ENCODE peak calls at places on chromosomes 4 and X, in five cellular contexts. One of them, this sample, is unnamed.

GRCh38 chr4:82898322-82899243 is 2.0 kb upstream of the THAP9 start:
- DNase-seq in GM12892: no peak
- DNase-seq in GM12878: no peak
- DNase-seq in K562: peak
- DNase-seq in HepG2: no peak
- DNase-seq in this sample: no peak

GRCh38 chrX:131830400-131831184 is 192.5 kb upstream of the STK26 start:
- DNase-seq in GM12892: no peak
- DNase-seq in GM12878: peak
- DNase-seq in K562: peak
- DNase-seq in HepG2: peak
- DNase-seq in this sample: no peak

GRCh38 chrX:94107981-94108380 is 434.0 kb downstream of the FAM133A start:
- DNase-seq in GM12892: no peak
- DNase-seq in GM12878: no peak
- DNase-seq in K562: no peak
- DNase-seq in HepG2: no peak
- DNase-seq in this sample: no peak

GRCh38 chr4:140078366-140078765 is 75.6 kb downstream of the MAML3 start:
- DNase-seq in GM12892: no peak
- DNase-seq in GM12878: no peak
- DNase-seq in K562: no peak
- DNase-seq in HepG2: no peak
- DNase-seq in this sample: no peak

GRCh38 chr4:13525606-13526281 is 18.6 kb downstream of the NKX3-2 start:
- DNase-seq in GM12892: no peak
- DNase-seq in GM12878: no peak
- DNase-seq in K562: peak
- DNase-seq in HepG2: no peak
- DNase-seq in this sample: no peak

GRCh38 chr4:176223561-176223960 is 28.2 kb upstream of the SPATA4 start:
- DNase-seq in GM12892: no peak
- DNase-seq in GM12878: no peak
- DNase-seq in K562: no peak
- DNase-seq in HepG2: no peak
- DNase-seq in this sample: no peak

GRCh38 chr4:127708985-127709384 is 21.2 kb upstream of the SLC25A31 start:
- DNase-seq in GM12892: no peak
- DNase-seq in GM12878: no peak
- DNase-seq in K562: no peak
- DNase-seq in HepG2: peak
- DNase-seq in this sample: no peak

GRCh38 chrX:14051416-14051815 is 21.7 kb upstream of the GEMIN8 start:
- DNase-seq in GM12892: no peak
- DNase-seq in GM12878: no peak
- DNase-seq in K562: no peak
- DNase-seq in HepG2: no peak
- DNase-seq in this sample: no peak

GRCh38 chr4:71050809-71051208 is 57.4 kb downstream of the DCK start:
- DNase-seq in GM12892: no peak
- DNase-seq in GM12878: no peak
- DNase-seq in K562: no peak
- DNase-seq in HepG2: no peak
- DNase-seq in this sample: no peak

GRCh38 chrX:153818571-153819397 is 11.6 kb downstream of the PDZD4 start:
- DNase-seq in GM12892: peak
- DNase-seq in GM12878: no peak
- DNase-seq in K562: peak
- DNase-seq in HepG2: no peak
- DNase-seq in this sample: peak

GRCh38 chr4:111400736-111401135 is 744.5 kb upstream of the FAM241A start:
- DNase-seq in GM12892: no peak
- DNase-seq in GM12878: no peak
- DNase-seq in K562: no peak
- DNase-seq in HepG2: no peak
- DNase-seq in this sample: no peak

GRCh38 chr4:102640669-102641068 is 120.1 kb downstream of the MANBA start:
- DNase-seq in GM12892: no peak
- DNase-seq in GM12878: no peak
- DNase-seq in K562: no peak
- DNase-seq in HepG2: no peak
- DNase-seq in this sample: no peak

GRCh38 chrX:112759512-112759911 is 79.8 kb upstream of the LHFPL1 start:
- DNase-seq in GM12892: no peak
- DNase-seq in GM12878: no peak
- DNase-seq in K562: no peak
- DNase-seq in HepG2: no peak
- DNase-seq in this sample: no peak

GRCh38 chr4:180356766-180357165 is 1886.4 kb upstream of the TENM3 start:
- DNase-seq in GM12892: no peak
- DNase-seq in GM12878: no peak
- DNase-seq in K562: no peak
- DNase-seq in HepG2: no peak
- DNase-seq in this sample: no peak

GRCh38 chrX:21932277-21932996 is 8.1 kb upstream of the SMS start:
- DNase-seq in GM12892: no peak
- DNase-seq in GM12878: no peak
- DNase-seq in K562: no peak
- DNase-seq in HepG2: peak
- DNase-seq in this sample: no peak

GRCh38 chr4:53346920-53347852 is 18.7 kb downstream of the SCFD2 start:
- DNase-seq in GM12892: no peak
- DNase-seq in GM12878: no peak
- DNase-seq in K562: no peak
- DNase-seq in HepG2: no peak
- DNase-seq in this sample: no peak

GRCh38 chr4:6480532-6481088 is 8.2 kb upstream of the PPP2R2C start:
- DNase-seq in GM12892: no peak
- DNase-seq in GM12878: no peak
- DNase-seq in K562: no peak
- DNase-seq in HepG2: no peak
- DNase-seq in this sample: no peak

GRCh38 chrX:63738696-63739095 is 46.3 kb downstream of the ARHGEF9 start:
- DNase-seq in GM12892: no peak
- DNase-seq in GM12878: no peak
- DNase-seq in K562: no peak
- DNase-seq in HepG2: no peak
- DNase-seq in this sample: no peak

GRCh38 chr4:89294583-89295244 is 12.9 kb downstream of the GPRIN3 start:
- DNase-seq in GM12892: no peak
- DNase-seq in GM12878: no peak
- DNase-seq in K562: no peak
- DNase-seq in HepG2: no peak
- DNase-seq in this sample: no peak

GRCh38 chrX:134623293-134624045 is 34.8 kb downstream of the PLAC1 start:
- DNase-seq in GM12892: no peak
- DNase-seq in GM12878: no peak
- DNase-seq in K562: no peak
- DNase-seq in HepG2: no peak
- DNase-seq in this sample: no peak

GRCh38 chr4:13547563-13548041 is 3.3 kb upstream of the NKX3-2 start:
- DNase-seq in GM12892: peak
- DNase-seq in GM12878: no peak
- DNase-seq in K562: no peak
- DNase-seq in HepG2: no peak
- DNase-seq in this sample: peak

GRCh38 chrX:23548164-23548563 is 119.1 kb upstream of the PRDX4 start:
- DNase-seq in GM12892: no peak
- DNase-seq in GM12878: no peak
- DNase-seq in K562: no peak
- DNase-seq in HepG2: no peak
- DNase-seq in this sample: no peak

GRCh38 chr4:53183754-53184153 is 182.1 kb downstream of the SCFD2 start:
- DNase-seq in GM12892: no peak
- DNase-seq in GM12878: no peak
- DNase-seq in K562: no peak
- DNase-seq in HepG2: no peak
- DNase-seq in this sample: no peak

GRCh38 chr4:15043922-15044321 is 41.6 kb downstream of the CPEB2 start:
- DNase-seq in GM12892: no peak
- DNase-seq in GM12878: no peak
- DNase-seq in K562: no peak
- DNase-seq in HepG2: no peak
- DNase-seq in this sample: no peak

GRCh38 chrX:48938721-48939416 is 18.5 kb downstream of the OTUD5 start:
- DNase-seq in GM12892: no peak
- DNase-seq in GM12878: peak
- DNase-seq in K562: no peak
- DNase-seq in HepG2: no peak
- DNase-seq in this sample: no peak

GRCh38 chr4:176579233-176579632 is 213.5 kb downstream of the VEGFC start:
- DNase-seq in GM12892: no peak
- DNase-seq in GM12878: no peak
- DNase-seq in K562: no peak
- DNase-seq in HepG2: no peak
- DNase-seq in this sample: no peak

GRCh38 chr4:113368056-113368455 is 318.6 kb downstream of the ANK2 start:
- DNase-seq in GM12892: no peak
- DNase-seq in GM12878: no peak
- DNase-seq in K562: no peak
- DNase-seq in HepG2: no peak
- DNase-seq in this sample: no peak

GRCh38 chr4:48033825-48034413 is 17.3 kb downstream of the NIPAL1 start:
- DNase-seq in GM12892: no peak
- DNase-seq in GM12878: no peak
- DNase-seq in K562: peak
- DNase-seq in HepG2: peak
- DNase-seq in this sample: no peak

GRCh38 chr4:181647396-181648107 is 595.6 kb upstream of the TENM3 start:
- DNase-seq in GM12892: no peak
- DNase-seq in GM12878: no peak
- DNase-seq in K562: no peak
- DNase-seq in HepG2: no peak
- DNase-seq in this sample: no peak

GRCh38 chr4:151197258-151197657 is 79.7 kb upstream of the PRSS48 start:
- DNase-seq in GM12892: no peak
- DNase-seq in GM12878: no peak
- DNase-seq in K562: no peak
- DNase-seq in HepG2: no peak
- DNase-seq in this sample: no peak

GRCh38 chr4:185921583-185922555 is 109.9 kb upstream of the SORBS2 start:
- DNase-seq in GM12892: no peak
- DNase-seq in GM12878: no peak
- DNase-seq in K562: no peak
- DNase-seq in HepG2: no peak
- DNase-seq in this sample: no peak
- TF ChIP-seq TAF1 in GM12892: no peak
- TF ChIP-seq TAF1 in GM12878: no peak
- TF ChIP-seq TAF1 in K562: no peak
- TF ChIP-seq TAF1 in HepG2: no peak
- TF ChIP-seq TAF1 in this sample: no peak

GRCh38 chrX:45771114-45771513 is 570.4 kb upstream of the DIPK2B start:
- DNase-seq in GM12892: no peak
- DNase-seq in GM12878: no peak
- DNase-seq in K562: peak
- DNase-seq in HepG2: peak
- DNase-seq in this sample: no peak
- TF ChIP-seq POLR2A in GM12892: no peak
- TF ChIP-seq POLR2A in GM12878: no peak
- TF ChIP-seq POLR2A in K562: no peak
- TF ChIP-seq POLR2A in HepG2: no peak
- TF ChIP-seq POLR2A in this sample: no peak

DNA sequence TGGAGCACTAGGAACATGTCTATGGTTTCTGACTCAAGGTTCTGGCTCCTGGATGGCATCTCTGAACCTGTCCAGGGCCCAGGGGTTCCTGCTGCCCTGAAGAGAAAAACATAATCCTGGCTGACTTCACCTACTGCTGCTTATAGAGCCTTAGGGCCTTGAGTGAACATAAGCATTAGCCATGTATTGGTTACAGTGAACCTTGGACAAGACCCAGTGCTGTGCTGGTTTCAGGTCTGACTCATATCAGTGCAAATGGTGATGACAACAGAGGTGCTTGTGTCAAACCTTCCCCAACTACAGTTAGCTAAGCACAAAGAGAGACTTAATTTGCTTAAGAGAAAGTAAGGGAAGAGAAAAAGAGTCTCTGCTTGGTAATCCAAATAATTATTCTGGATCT is 1047.2 kb downstream of the GLUD2 start:
- DNase-seq in GM12892: no peak
- DNase-seq in GM12878: no peak
- DNase-seq in K562: no peak
- DNase-seq in HepG2: no peak
- DNase-seq in this sample: no peak
- TF ChIP-seq TAF1 in GM12892: no peak
- TF ChIP-seq TAF1 in GM12878: no peak
- TF ChIP-seq TAF1 in K562: no peak
- TF ChIP-seq TAF1 in HepG2: no peak
- TF ChIP-seq TAF1 in this sample: no peak

DNA sequence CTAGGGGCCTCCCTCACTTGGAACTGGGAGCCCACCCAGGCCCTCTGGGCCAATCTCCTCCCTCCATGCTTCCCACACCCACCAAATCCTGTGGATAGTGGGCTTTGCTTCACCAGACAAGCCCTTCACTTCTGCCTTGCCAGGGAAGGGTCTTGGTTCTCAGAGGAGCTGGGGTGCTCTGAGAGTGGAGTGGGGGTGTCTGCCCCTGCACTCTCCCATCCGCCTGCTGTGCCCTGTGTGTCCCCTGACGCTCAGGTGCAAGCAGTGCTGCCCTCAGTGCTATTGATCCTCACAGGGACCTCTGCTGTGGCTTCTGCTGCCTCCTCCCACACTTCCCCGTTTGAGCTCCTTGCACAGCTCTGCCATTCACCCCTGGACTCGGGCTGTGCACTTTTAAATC is 117.3 kb upstream of the NKX1-1 start:
- DNase-seq in GM12892: no peak
- DNase-seq in GM12878: no peak
- DNase-seq in K562: no peak
- DNase-seq in HepG2: no peak
- DNase-seq in this sample: no peak
- TF ChIP-seq POLR2A in GM12892: no peak
- TF ChIP-seq POLR2A in GM12878: no peak
- TF ChIP-seq POLR2A in K562: no peak
- TF ChIP-seq POLR2A in HepG2: no peak
- TF ChIP-seq POLR2A in this sample: no peak

This sample was measured in GM12891.